ENCODE peak calls at places on chromosome 17, in five cellular contexts. G is retinal pigment epithelial cell, K is progenitor cell of endocrine pancreas, U is Calu3, X is fibroblast of the aortic adventitia. R is an unnamed sample.

GRCh38 chr17:15377608-15378007 is 36.2 kb upstream of the TEKT3 start:
- DNase-seq in X (peak; percentile 78), U (peak; percentile 32), G (peak; percentile 68), K (no peak), R (no peak)

GRCh38 chr17:40932608-40933007 is 4.8 kb downstream of the KRT23 start:
- DNase-seq in G (peak; percentile 87), X (no peak), K (no peak), U (no peak), R (no peak)

GRCh38 chr17:41917957-41918391 is 777 bp downstream of the ACLY start:
- DNase-seq in K (peak; percentile 17), G (no peak), U (peak; percentile 62), X (peak; percentile 40), R (no peak)

GRCh38 chr17:60110586-60110985 is 31.9 kb upstream of the HEATR6 start:
- DNase-seq in G (no peak), K (no peak), X (no peak), U (no peak), R (no peak)

GRCh38 chr17:81542431-81543338 is 9.5 kb downstream of the FAAP100 start:
- DNase-seq in X (no peak), U (no peak), K (no peak), G (no peak), R (no peak)

GRCh38 chr17:55275894-55276804 is 11.4 kb downstream of the HLF start:
- DNase-seq in G (no peak), X (no peak), K (no peak), U (no peak), R (no peak)

GRCh38 chr17:50269477-50270429 is 4.5 kb upstream of the TMEM92 start:
- DNase-seq in K (no peak), U (peak; percentile 79), X (peak; percentile 88), G (peak; percentile 20), R (peak; percentile 31)

GRCh38 chr17:17446666-17447155 is 30.1 kb upstream of the MED9 start:
- DNase-seq in K (no peak), X (no peak), G (no peak), U (no peak), R (no peak)

GRCh38 chr17:57823469-57824401 is 26.1 kb downstream of the MRPS23 start:
- DNase-seq in G (no peak), K (no peak), U (no peak), X (peak; percentile 21), R (no peak)

GRCh38 chr17:34852614-34853013 is 108.6 kb downstream of the CCT6B start:
- DNase-seq in X (no peak), K (no peak), G (no peak), U (peak; percentile 1), R (no peak)

GRCh38 chr17:10789694-10790271 is 14.1 kb downstream of the TMEM238L start:
- DNase-seq in K (no peak), U (no peak), G (no peak), X (no peak), R (no peak)

GRCh38 chr17:34254651-34255380 is at the start of gene CCL2:
- DNase-seq in U (peak; percentile 28), K (no peak), X (peak; percentile 90), G (peak; percentile 48), R (no peak)

GRCh38 chr17:22516861-22517636 is 824.7 kb downstream of the KCNJ18 start:
- DNase-seq in X (no peak), U (no peak), G (no peak), K (no peak), R (no peak)

GRCh38 chr17:8067806-8068205 is 19.7 kb downstream of the ALOX12B start:
- DNase-seq in X (no peak), G (no peak), U (no peak), K (no peak), R (no peak)

GRCh38 chr17:38554430-38555350 is 51.1 kb downstream of the SRCIN1 start:
- DNase-seq in G (no peak), U (no peak), X (peak; percentile 43), K (no peak), R (no peak)

GRCh38 chr17:76528528-76529223 is 8.8 kb downstream of the CYGB start:
- DNase-seq in K (no peak), U (no peak), G (no peak), X (peak; percentile 81), R (no peak)

GRCh38 chr17:17303847-17304490 is 796 bp downstream of the NT5M start:
- DNase-seq in U (no peak), G (no peak), X (no peak), K (no peak), R (no peak)

GRCh38 chr17:82940226-82941020 is 100.6 kb upstream of the ZNF750 start:
- DNase-seq in G (no peak), U (no peak), K (no peak), X (no peak), R (no peak)

GRCh38 chr17:47270946-47271705 is 17.5 kb downstream of the ITGB3 start:
- DNase-seq in X (no peak), G (no peak), U (no peak), K (no peak), R (no peak)

GRCh38 chr17:34826332-34826731 is 134.9 kb downstream of the CCT6B start:
- DNase-seq in U (peak; percentile 36), K (no peak), G (no peak), X (no peak), R (no peak)

GRCh38 chr17:11917415-11917814 is 79.9 kb downstream of the ZNF18 start:
- DNase-seq in U (no peak), X (no peak), G (no peak), K (no peak), R (no peak)

GRCh38 chr17:70013911-70014310 is 61.1 kb upstream of the KCNJ16 start:
- DNase-seq in X (peak; percentile 13), U (no peak), K (no peak), G (no peak), R (no peak)

GRCh38 chr17:38344127-38344745 is 480 bp upstream of the GPR179 start:
- DNase-seq in U (no peak), G (no peak), K (no peak), X (no peak), R (no peak)

GRCh38 chr17:36730095-36730808 is 128.9 kb downstream of the MRM1 start:
- DNase-seq in X (no peak), K (no peak), U (no peak), G (no peak), R (no peak)

GRCh38 chr17:39077252-39077651 is 74.2 kb downstream of the PLXDC1 start:
- DNase-seq in K (no peak), U (no peak), G (no peak), X (no peak), R (no peak)

GRCh38 chr17:7552621-7553051 is 3.8 kb downstream of the TNFSF12 start:
- DNase-seq in K (no peak), G (no peak), X (no peak), U (no peak), R (no peak)

GRCh38 chr17:83133302-83134121 is 54.1 kb downstream of the METRNL start:
- DNase-seq in U (no peak), K (no peak), G (peak; percentile 8), X (no peak), R (peak; percentile 10)

GRCh38 chr17:66508896-66509843 is 206.8 kb downstream of the PRKCA start:
- DNase-seq in U (peak; percentile 68), G (peak; percentile 84), K (no peak), X (peak; percentile 96), R (no peak)

GRCh38 chr17:80058311-80058955 is 22.0 kb downstream of the CCDC40 start:
- DNase-seq in U (no peak), X (no peak), K (no peak), G (no peak), R (no peak)

GRCh38 chr17:10616502-10617119 is 40.5 kb downstream of the MYH3 start:
- DNase-seq in G (peak; percentile 23), K (peak; percentile 85), U (peak; percentile 79), X (peak; percentile 81), R (peak; percentile 65)

GRCh38 chr17:8900626-8901585 is 33.4 kb upstream of the PIK3R6 start:
- DNase-seq in G (no peak), X (no peak), K (no peak), U (no peak), R (no peak)

GRCh38 chr17:5485270-5486205 is at the start of gene DERL2:
- DNase-seq in U (no peak), K (no peak), G (no peak), X (peak; percentile 34), R (no peak)

GRCh38 chr17:56431736-56432135 is 161.8 kb upstream of the NOG start:
- DNase-seq in X (no peak), G (no peak), K (no peak), U (no peak), R (no peak)

GRCh38 chr17:8875957-8876356 is 8.5 kb upstream of the PIK3R6 start:
- DNase-seq in G (no peak), X (peak; percentile 15), U (no peak), K (no peak), R (no peak)

GRCh38 chr17:63436523-63437110 is 9.5 kb downstream of the CYB561 start:
- DNase-seq in K (no peak), X (peak; percentile 66), G (no peak), U (no peak), R (no peak)
- TF ChIP-seq CTCF in K (no peak), X (peak; percentile 37), G (peak; percentile 45), U (no peak), R (no peak)

DNA sequence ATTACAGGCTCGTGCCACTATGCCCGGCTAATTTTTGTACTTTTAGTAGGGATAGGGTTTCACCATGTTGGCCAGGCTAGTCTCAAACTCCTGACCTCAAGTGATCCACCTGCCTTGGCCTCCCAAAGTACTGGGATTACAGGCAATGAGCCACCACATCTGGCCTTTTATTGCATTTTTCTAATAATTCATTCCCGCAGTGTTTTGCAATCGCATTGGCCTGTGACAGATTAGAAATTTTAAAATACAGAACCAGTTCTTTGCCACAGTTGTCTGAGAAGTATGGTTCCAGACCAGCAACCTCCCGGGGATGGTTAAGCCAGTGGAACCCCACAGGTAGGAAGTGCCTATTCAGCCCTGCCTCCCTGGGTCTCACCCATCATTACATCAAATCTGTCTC is 3.2 kb upstream of the CRHR1 start:
- DNase-seq in U (no peak), K (no peak), G (no peak), X (no peak), R (no peak)
- TF ChIP-seq CTCF in U (no peak), K (no peak), G (no peak), X (no peak), R (no peak)

DNA sequence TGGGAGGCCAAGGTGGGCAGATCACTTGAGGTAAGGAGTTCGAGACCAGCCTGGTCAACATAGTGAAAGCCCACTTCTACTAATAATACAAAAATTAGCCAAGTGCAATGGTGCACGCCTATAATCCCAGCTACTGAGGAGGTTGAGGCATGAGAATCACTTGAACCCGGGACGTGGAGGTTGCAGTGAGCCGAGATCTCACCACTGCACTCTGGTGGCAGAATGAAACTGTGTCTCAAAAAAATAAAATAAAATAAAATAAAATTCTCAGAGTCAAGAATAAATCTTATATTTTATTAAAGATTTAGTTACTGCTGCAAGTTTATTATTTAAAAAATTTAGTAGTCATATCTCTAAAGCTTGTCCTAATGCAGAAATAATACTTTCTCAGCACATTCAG is 29.7 kb downstream of the ARL4D start:
- DNase-seq in X (no peak), K (no peak), G (no peak), U (no peak), R (no peak)
- TF ChIP-seq CTCF in X (peak; percentile 33), K (peak; percentile 20), G (peak; percentile 26), U (peak; percentile 14), R (no peak)

DNA sequence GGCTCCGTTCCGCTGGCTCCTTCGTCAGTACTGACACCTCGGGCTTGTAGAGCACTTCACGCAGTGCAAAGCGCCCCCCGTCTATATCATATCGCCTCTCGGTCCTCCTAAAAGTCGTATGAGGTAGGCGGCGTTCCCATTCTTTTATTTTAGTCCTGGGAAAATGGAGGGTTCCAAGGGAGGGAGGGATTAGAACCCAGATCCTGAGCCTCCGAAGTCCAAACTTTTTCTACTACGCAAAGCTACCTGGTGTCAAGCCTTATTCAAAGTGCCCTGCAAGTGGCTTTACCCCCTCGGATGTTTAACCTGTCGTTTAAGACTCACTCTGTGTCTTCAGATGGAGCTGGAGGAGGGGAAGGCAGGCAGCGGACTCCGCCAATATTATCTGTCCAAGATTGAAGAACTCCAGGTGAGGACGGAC is 348 bp upstream of the FTSJ3 start:
- DNase-seq in K (no peak), X (no peak), G (no peak), U (no peak), R (no peak)
- TF ChIP-seq CTCF in K (no peak), X (no peak), G (peak; percentile 6), U (no peak), R (no peak)